ENCODE peak calls at places on chromosomes 13 and 19, in five cellular contexts. I is uterus, W is MM.1S, V is prostate gland, H is psoas muscle. T is an unnamed sample. For H3K9me3, the result is how much of the 10 kb centered on the place peaks cover.

GRCh38 chr19:46955114-46955812 is 64.4 kb upstream of the NPAS1 start:
- DNase-seq in I (no peak), W (peak), V (no peak), H (no peak), T (no peak)

GRCh38 chr13:30618938-30619289 is 1.2 kb downstream of the USPL1 start:
- DNase-seq in I (no peak), W (no peak), V (no peak), H (no peak), T (no peak)

GRCh38 chr19:54014920-54015560 is 23.6 kb downstream of the CACNG6 start:
- DNase-seq in I (no peak), W (no peak), V (no peak), H (no peak), T (no peak)

GRCh38 chr19:15216363-15216762 is 15.6 kb upstream of the NOTCH3 start:
- DNase-seq in I (no peak), W (no peak), V (no peak), H (no peak), T (no peak)

GRCh38 chr13:109036091-109036490 is 406.7 kb downstream of the MYO16 start:
- DNase-seq in I (no peak), W (no peak), V (no peak), H (no peak), T (no peak)

GRCh38 chr19:8663920-8664670 is 33.7 kb downstream of the NFILZ start:
- DNase-seq in I (no peak), W (peak), V (no peak), H (no peak), T (no peak)

GRCh38 chr19:8366961-8367326 is 3.0 kb downstream of the ANGPTL4 start:
- DNase-seq in I (peak), W (no peak), V (no peak), H (peak), T (no peak)

GRCh38 chr13:20495087-20496023 is 30.3 kb downstream of the CRYL1 start:
- DNase-seq in I (peak), W (peak), V (peak), H (no peak), T (peak)

GRCh38 chr19:47004012-47004465 is 15.6 kb upstream of the NPAS1 start:
- DNase-seq in I (no peak), W (no peak), V (no peak), H (no peak), T (no peak)

GRCh38 chr19:6739884-6740588 is 556 bp downstream of the TRIP10 start:
- DNase-seq in I (peak), W (peak), V (no peak), H (peak), T (no peak)

GRCh38 chr19:47096721-47097120 is 16.9 kb downstream of the ZC3H4 start:
- DNase-seq in I (no peak), W (no peak), V (peak), H (no peak), T (peak)

GRCh38 chr13:44243198-44243852 is 130.3 kb upstream of the SERP2 start:
- DNase-seq in I (no peak), W (peak), V (no peak), H (peak), T (no peak)

GRCh38 chr19:45070861-45071544 is 5.3 kb downstream of the ZNF296 start:
- DNase-seq in I (no peak), W (no peak), V (peak), H (no peak), T (no peak)

GRCh38 chr19:3358919-3359849 is 7.2 kb upstream of the NFIC start:
- DNase-seq in I (peak), W (peak), V (peak), H (peak), T (peak)

GRCh38 chr19:27774827-27775226 is 1438.1 kb downstream of the UQCRFS1 start:
- DNase-seq in I (no peak), W (peak), V (no peak), H (no peak), T (no peak)

GRCh38 chr19:33071887-33072286 is 7.2 kb upstream of the RHPN2 start:
- DNase-seq in I (no peak), W (no peak), V (no peak), H (no peak), T (no peak)

GRCh38 chr13:25335856-25336255 is 34.4 kb downstream of the NUP58 start:
- DNase-seq in I (no peak), W (no peak), V (no peak), H (no peak), T (no peak)

GRCh38 chr13:47420012-47420411 is 523.2 kb upstream of the HTR2A start:
- DNase-seq in I (no peak), W (no peak), V (no peak), H (no peak), T (no peak)

GRCh38 chr13:109778102-109778542 is 8.3 kb downstream of the IRS2 start:
- DNase-seq in I (no peak), W (peak), V (no peak), H (no peak), T (peak)

GRCh38 chr19:34430738-34431625 is 2.8 kb downstream of the UBA2 start:
- DNase-seq in I (no peak), W (peak), V (no peak), H (no peak), T (no peak)

GRCh38 chr19:36821758-36822157 is 16.4 kb downstream of the ZNF790 start:
- DNase-seq in I (no peak), W (no peak), V (no peak), H (no peak), T (no peak)
- H3K9me3 ChIP-seq in I (under half), W (under half), V (under half), H (half or more), T (under half)

GRCh38 chr13:77323858-77324257 is 3.0 kb downstream of the MYCBP2 start:
- DNase-seq in I (no peak), W (no peak), V (no peak), H (no peak), T (no peak)
- H3K4me3 ChIP-seq in I (no peak), W (peak), V (no peak), H (peak), T (no peak)

GRCh38 chr19:35612559-35613321 is at the start of gene HAUS5:
- DNase-seq in I (peak), W (peak), V (peak), H (peak), T (peak)
- TF ChIP-seq CTCF in I (peak), W (no peak), V (no peak), H (no peak), T (no peak)

GRCh38 chr19:10766681-10767201 is 48.9 kb downstream of the DNM2 start:
- DNase-seq in I (no peak), W (no peak), V (no peak), H (no peak), T (no peak)
- H3K9me3 ChIP-seq in I (under half), W (under half), V (under half), H (under half), T (under half)

GRCh38 chr13:99996177-99996705 is 14.7 kb downstream of the ZIC2 start:
- DNase-seq in I (no peak), W (no peak), V (no peak), H (no peak), T (no peak)
- H3K4me3 ChIP-seq in I (no peak), W (no peak), V (no peak), H (no peak), T (no peak)

GRCh38 chr13:40749327-40749726 is 21.7 kb downstream of the MRPS31 start:
- DNase-seq in I (no peak), W (no peak), V (no peak), H (no peak), T (no peak)
- TF ChIP-seq CTCF in I (no peak), W (no peak), V (no peak), H (no peak), T (no peak)

GRCh38 chr19:39540333-39540673 is 342 bp upstream of the EID2 start:
- DNase-seq in I (no peak), W (no peak), V (no peak), H (no peak), T (no peak)
- H3K9me3 ChIP-seq in I (under half), W (under half), V (under half), H (under half), T (under half)

GRCh38 chr19:28948531-28948930 is 264.4 kb downstream of the UQCRFS1 start:
- DNase-seq in I (no peak), W (no peak), V (no peak), H (no peak), T (no peak)

GRCh38 chr19:28943651-28944050 is 269.3 kb downstream of the UQCRFS1 start:
- DNase-seq in I (no peak), W (no peak), V (no peak), H (no peak), T (no peak)

GRCh38 chr19:28949027-28949426 is 263.9 kb downstream of the UQCRFS1 start:
- DNase-seq in I (no peak), W (no peak), V (no peak), H (no peak), T (no peak)

GRCh38 chr19:28949535-28949934 is 263.4 kb downstream of the UQCRFS1 start:
- DNase-seq in I (no peak), W (no peak), V (no peak), H (no peak), T (no peak)
- H3K4me3 ChIP-seq in I (no peak), W (no peak), V (no peak), H (no peak), T (no peak)

T was measured in colonic mucosa.